ENCODE peak calls at places on chromosome 2, in seven cellular contexts. One of them, this sample, is unnamed.

GRCh38 chr2:142983174-142983573 is 105.7 kb downstream of the KYNU start:
- DNase-seq in NCI-H2107: no peak
- DNase-seq in CD8-positive, alpha-beta T cell: no peak
- DNase-seq in activated T-helper 1 cell treated with anti-CD3 and anti-CD28 coated beads, Interleukin-2, amount 50 U/mL, for 16 hours: no peak
- DNase-seq in T-helper 1 cell: no peak
- DNase-seq in cardiac fibroblast: no peak
- DNase-seq in substantia nigra: no peak
- DNase-seq in this sample: no peak

GRCh38 chr2:134190807-134191203 is 63.1 kb upstream of the MGAT5 start:
- DNase-seq in activated T-helper 1 cell treated with anti-CD3 and anti-CD28 coated beads, Interleukin-2, amount 50 U/mL, for 16 hours: no peak
- DNase-seq in cardiac fibroblast: no peak
- DNase-seq in NCI-H2107: no peak
- DNase-seq in T-helper 1 cell: no peak
- DNase-seq in substantia nigra: no peak
- DNase-seq in CD8-positive, alpha-beta T cell: no peak
- DNase-seq in this sample: no peak

GRCh38 chr2:1550658-1551316 is 137.5 kb downstream of the TPO start:
- DNase-seq in T-helper 1 cell: peak; percentile 45
- DNase-seq in substantia nigra: no peak
- DNase-seq in activated T-helper 1 cell treated with anti-CD3 and anti-CD28 coated beads, Interleukin-2, amount 50 U/mL, for 16 hours: peak; percentile 32
- DNase-seq in CD8-positive, alpha-beta T cell: peak; percentile 72
- DNase-seq in cardiac fibroblast: peak; percentile 52
- DNase-seq in NCI-H2107: no peak
- DNase-seq in this sample: no peak

GRCh38 chr2:98519156-98519555 is 74.5 kb downstream of the INPP4A start:
- DNase-seq in cardiac fibroblast: no peak
- DNase-seq in activated T-helper 1 cell treated with anti-CD3 and anti-CD28 coated beads, Interleukin-2, amount 50 U/mL, for 16 hours: no peak
- DNase-seq in CD8-positive, alpha-beta T cell: no peak
- DNase-seq in substantia nigra: no peak
- DNase-seq in T-helper 1 cell: no peak
- DNase-seq in NCI-H2107: no peak
- DNase-seq in this sample: no peak

GRCh38 chr2:45300026-45300750 is 290.9 kb upstream of the SIX2 start:
- DNase-seq in NCI-H2107: peak; percentile 63
- DNase-seq in CD8-positive, alpha-beta T cell: no peak
- DNase-seq in cardiac fibroblast: no peak
- DNase-seq in T-helper 1 cell: no peak
- DNase-seq in substantia nigra: no peak
- DNase-seq in activated T-helper 1 cell treated with anti-CD3 and anti-CD28 coated beads, Interleukin-2, amount 50 U/mL, for 16 hours: no peak
- DNase-seq in this sample: no peak

GRCh38 chr2:217976301-217976700 is 26.5 kb downstream of the TNS1 start:
- DNase-seq in cardiac fibroblast: no peak
- DNase-seq in activated T-helper 1 cell treated with anti-CD3 and anti-CD28 coated beads, Interleukin-2, amount 50 U/mL, for 16 hours: no peak
- DNase-seq in NCI-H2107: no peak
- DNase-seq in substantia nigra: no peak
- DNase-seq in T-helper 1 cell: no peak
- DNase-seq in CD8-positive, alpha-beta T cell: no peak
- DNase-seq in this sample: no peak

GRCh38 chr2:30476636-30477035 is 29.6 kb downstream of the LCLAT1 start:
- DNase-seq in NCI-H2107: no peak
- DNase-seq in activated T-helper 1 cell treated with anti-CD3 and anti-CD28 coated beads, Interleukin-2, amount 50 U/mL, for 16 hours: no peak
- DNase-seq in T-helper 1 cell: no peak
- DNase-seq in cardiac fibroblast: no peak
- DNase-seq in substantia nigra: no peak
- DNase-seq in CD8-positive, alpha-beta T cell: no peak
- DNase-seq in this sample: no peak

GRCh38 chr2:197972017-197972416 is 167.6 kb downstream of the PLCL1 start:
- DNase-seq in cardiac fibroblast: peak; percentile 87
- DNase-seq in NCI-H2107: no peak
- DNase-seq in T-helper 1 cell: no peak
- DNase-seq in activated T-helper 1 cell treated with anti-CD3 and anti-CD28 coated beads, Interleukin-2, amount 50 U/mL, for 16 hours: no peak
- DNase-seq in substantia nigra: no peak
- DNase-seq in CD8-positive, alpha-beta T cell: no peak
- DNase-seq in this sample: peak; percentile 36

GRCh38 chr2:101793277-101793969 is 95.9 kb downstream of the MAP4K4 start:
- DNase-seq in substantia nigra: no peak
- DNase-seq in activated T-helper 1 cell treated with anti-CD3 and anti-CD28 coated beads, Interleukin-2, amount 50 U/mL, for 16 hours: no peak
- DNase-seq in NCI-H2107: peak; percentile 2
- DNase-seq in T-helper 1 cell: no peak
- DNase-seq in cardiac fibroblast: no peak
- DNase-seq in CD8-positive, alpha-beta T cell: peak; percentile 12
- DNase-seq in this sample: no peak

GRCh38 chr2:17620280-17620679 is 79.8 kb downstream of the VSNL1 start:
- DNase-seq in cardiac fibroblast: peak; percentile 43
- DNase-seq in NCI-H2107: no peak
- DNase-seq in CD8-positive, alpha-beta T cell: no peak
- DNase-seq in activated T-helper 1 cell treated with anti-CD3 and anti-CD28 coated beads, Interleukin-2, amount 50 U/mL, for 16 hours: no peak
- DNase-seq in T-helper 1 cell: no peak
- DNase-seq in substantia nigra: no peak
- DNase-seq in this sample: no peak

GRCh38 chr2:108367014-108367413 is 10.7 kb upstream of the SULT1C4 start:
- DNase-seq in NCI-H2107: no peak
- DNase-seq in activated T-helper 1 cell treated with anti-CD3 and anti-CD28 coated beads, Interleukin-2, amount 50 U/mL, for 16 hours: no peak
- DNase-seq in cardiac fibroblast: peak; percentile 21
- DNase-seq in CD8-positive, alpha-beta T cell: no peak
- DNase-seq in substantia nigra: no peak
- DNase-seq in T-helper 1 cell: no peak
- DNase-seq in this sample: no peak

GRCh38 chr2:33304032-33304864 is 172.2 kb upstream of the RASGRP3 start:
- DNase-seq in CD8-positive, alpha-beta T cell: no peak
- DNase-seq in substantia nigra: no peak
- DNase-seq in T-helper 1 cell: no peak
- DNase-seq in NCI-H2107: no peak
- DNase-seq in activated T-helper 1 cell treated with anti-CD3 and anti-CD28 coated beads, Interleukin-2, amount 50 U/mL, for 16 hours: no peak
- DNase-seq in cardiac fibroblast: no peak
- DNase-seq in this sample: no peak

GRCh38 chr2:75800456-75800855 is 89.7 kb upstream of the GCFC2 start:
- DNase-seq in activated T-helper 1 cell treated with anti-CD3 and anti-CD28 coated beads, Interleukin-2, amount 50 U/mL, for 16 hours: no peak
- DNase-seq in substantia nigra: no peak
- DNase-seq in NCI-H2107: no peak
- DNase-seq in CD8-positive, alpha-beta T cell: no peak
- DNase-seq in T-helper 1 cell: no peak
- DNase-seq in cardiac fibroblast: no peak
- DNase-seq in this sample: no peak

GRCh38 chr2:232994446-232994845 is 18.6 kb downstream of the NGEF start:
- DNase-seq in CD8-positive, alpha-beta T cell: no peak
- DNase-seq in cardiac fibroblast: no peak
- DNase-seq in activated T-helper 1 cell treated with anti-CD3 and anti-CD28 coated beads, Interleukin-2, amount 50 U/mL, for 16 hours: no peak
- DNase-seq in NCI-H2107: no peak
- DNase-seq in substantia nigra: no peak
- DNase-seq in T-helper 1 cell: no peak
- DNase-seq in this sample: no peak

GRCh38 chr2:239756392-239757153 is 268.6 kb downstream of the NDUFA10 start:
- DNase-seq in T-helper 1 cell: no peak
- DNase-seq in activated T-helper 1 cell treated with anti-CD3 and anti-CD28 coated beads, Interleukin-2, amount 50 U/mL, for 16 hours: no peak
- DNase-seq in substantia nigra: no peak
- DNase-seq in cardiac fibroblast: peak; percentile 5
- DNase-seq in NCI-H2107: no peak
- DNase-seq in CD8-positive, alpha-beta T cell: no peak
- DNase-seq in this sample: no peak

GRCh38 chr2:19484736-19485135 is 126.3 kb upstream of the OSR1 start:
- DNase-seq in CD8-positive, alpha-beta T cell: no peak
- DNase-seq in cardiac fibroblast: no peak
- DNase-seq in T-helper 1 cell: no peak
- DNase-seq in activated T-helper 1 cell treated with anti-CD3 and anti-CD28 coated beads, Interleukin-2, amount 50 U/mL, for 16 hours: no peak
- DNase-seq in substantia nigra: no peak
- DNase-seq in NCI-H2107: no peak
- DNase-seq in this sample: no peak

GRCh38 chr2:149741646-149742045 is 154.1 kb upstream of the MMADHC start:
- DNase-seq in CD8-positive, alpha-beta T cell: no peak
- DNase-seq in cardiac fibroblast: peak; percentile 92
- DNase-seq in T-helper 1 cell: no peak
- DNase-seq in substantia nigra: no peak
- DNase-seq in NCI-H2107: no peak
- DNase-seq in activated T-helper 1 cell treated with anti-CD3 and anti-CD28 coated beads, Interleukin-2, amount 50 U/mL, for 16 hours: no peak
- DNase-seq in this sample: no peak

GRCh38 chr2:198309673-198310280 is 505.4 kb downstream of the PLCL1 start:
- DNase-seq in CD8-positive, alpha-beta T cell: peak; percentile 57
- DNase-seq in T-helper 1 cell: peak; percentile 38
- DNase-seq in activated T-helper 1 cell treated with anti-CD3 and anti-CD28 coated beads, Interleukin-2, amount 50 U/mL, for 16 hours: no peak
- DNase-seq in cardiac fibroblast: peak; percentile 67
- DNase-seq in NCI-H2107: peak; percentile 44
- DNase-seq in substantia nigra: no peak
- DNase-seq in this sample: no peak

GRCh38 chr2:30847329-30847728 is 40.1 kb upstream of the CAPN13 start:
- DNase-seq in substantia nigra: no peak
- DNase-seq in NCI-H2107: no peak
- DNase-seq in cardiac fibroblast: no peak
- DNase-seq in T-helper 1 cell: no peak
- DNase-seq in activated T-helper 1 cell treated with anti-CD3 and anti-CD28 coated beads, Interleukin-2, amount 50 U/mL, for 16 hours: no peak
- DNase-seq in CD8-positive, alpha-beta T cell: no peak
- DNase-seq in this sample: no peak

GRCh38 chr2:42117923-42118758 is 51.0 kb upstream of the EML4 start:
- DNase-seq in substantia nigra: no peak
- DNase-seq in activated T-helper 1 cell treated with anti-CD3 and anti-CD28 coated beads, Interleukin-2, amount 50 U/mL, for 16 hours: no peak
- DNase-seq in T-helper 1 cell: no peak
- DNase-seq in cardiac fibroblast: peak; percentile 87
- DNase-seq in CD8-positive, alpha-beta T cell: no peak
- DNase-seq in NCI-H2107: no peak
- DNase-seq in this sample: no peak

GRCh38 chr2:191864623-191865521 is 18.0 kb upstream of the CAVIN2 start:
- DNase-seq in T-helper 1 cell: no peak
- DNase-seq in substantia nigra: no peak
- DNase-seq in NCI-H2107: no peak
- DNase-seq in cardiac fibroblast: peak; percentile 39
- DNase-seq in activated T-helper 1 cell treated with anti-CD3 and anti-CD28 coated beads, Interleukin-2, amount 50 U/mL, for 16 hours: no peak
- DNase-seq in CD8-positive, alpha-beta T cell: no peak
- DNase-seq in this sample: no peak

GRCh38 chr2:19349911-19350677 is 8.3 kb downstream of the OSR1 start:
- DNase-seq in cardiac fibroblast: peak; percentile 59
- DNase-seq in CD8-positive, alpha-beta T cell: peak; percentile 61
- DNase-seq in substantia nigra: peak; percentile 48
- DNase-seq in activated T-helper 1 cell treated with anti-CD3 and anti-CD28 coated beads, Interleukin-2, amount 50 U/mL, for 16 hours: no peak
- DNase-seq in T-helper 1 cell: no peak
- DNase-seq in NCI-H2107: no peak
- DNase-seq in this sample: no peak

GRCh38 chr2:25497862-25498407 is 156.2 kb upstream of the DNMT3A start:
- DNase-seq in substantia nigra: no peak
- DNase-seq in activated T-helper 1 cell treated with anti-CD3 and anti-CD28 coated beads, Interleukin-2, amount 50 U/mL, for 16 hours: no peak
- DNase-seq in T-helper 1 cell: no peak
- DNase-seq in cardiac fibroblast: no peak
- DNase-seq in CD8-positive, alpha-beta T cell: no peak
- DNase-seq in NCI-H2107: no peak
- DNase-seq in this sample: no peak

GRCh38 chr2:14288016-14288415 is 344.5 kb upstream of the LRATD1 start:
- DNase-seq in NCI-H2107: peak; percentile 70
- DNase-seq in activated T-helper 1 cell treated with anti-CD3 and anti-CD28 coated beads, Interleukin-2, amount 50 U/mL, for 16 hours: no peak
- DNase-seq in CD8-positive, alpha-beta T cell: no peak
- DNase-seq in substantia nigra: no peak
- DNase-seq in T-helper 1 cell: no peak
- DNase-seq in cardiac fibroblast: no peak
- DNase-seq in this sample: no peak

GRCh38 chr2:54665436-54665856 is 58.0 kb upstream of the EML6 start:
- DNase-seq in substantia nigra: no peak
- DNase-seq in T-helper 1 cell: no peak
- DNase-seq in CD8-positive, alpha-beta T cell: peak; percentile 34
- DNase-seq in NCI-H2107: no peak
- DNase-seq in cardiac fibroblast: peak; percentile 90
- DNase-seq in activated T-helper 1 cell treated with anti-CD3 and anti-CD28 coated beads, Interleukin-2, amount 50 U/mL, for 16 hours: no peak
- DNase-seq in this sample: no peak

GRCh38 chr2:128520340-128520739 is 201.7 kb upstream of the HS6ST1 start:
- DNase-seq in CD8-positive, alpha-beta T cell: no peak
- DNase-seq in substantia nigra: no peak
- DNase-seq in activated T-helper 1 cell treated with anti-CD3 and anti-CD28 coated beads, Interleukin-2, amount 50 U/mL, for 16 hours: no peak
- DNase-seq in T-helper 1 cell: no peak
- DNase-seq in cardiac fibroblast: no peak
- DNase-seq in NCI-H2107: no peak
- DNase-seq in this sample: no peak

This sample was measured in thoracic aorta.